ENCODE peak calls at places on chromosomes 7 and 10, in five cellular contexts. One of them, this sample, is unnamed.

GRCh38 chr10:4383683-4384082 is 442.3 kb upstream of the AKR1E2 start:
- DNase-seq in neuronal stem cell: no peak
- DNase-seq in H9: no peak
- DNase-seq in H1: no peak
- DNase-seq in mesenchymal stem cell: peak; percentile 45
- DNase-seq in this sample: no peak

GRCh38 chr10:30999084-30999712 is 32.5 kb downstream of the ZNF438 start:
- DNase-seq in H9: no peak
- DNase-seq in neuronal stem cell: no peak
- DNase-seq in mesenchymal stem cell: peak; percentile 81
- DNase-seq in H1: no peak
- DNase-seq in this sample: no peak

GRCh38 chr10:119153661-119154060 is 11.9 kb downstream of the SFXN4 start:
- DNase-seq in H1: no peak
- DNase-seq in mesenchymal stem cell: no peak
- DNase-seq in neuronal stem cell: no peak
- DNase-seq in H9: no peak
- DNase-seq in this sample: no peak

GRCh38 chr10:7513455-7513854 is 102.6 kb upstream of the SFMBT2 start:
- DNase-seq in H1: no peak
- DNase-seq in mesenchymal stem cell: no peak
- DNase-seq in H9: no peak
- DNase-seq in neuronal stem cell: no peak
- DNase-seq in this sample: no peak

GRCh38 chr7:42964849-42965805 is 33.0 kb downstream of the MRPL32 start:
- DNase-seq in neuronal stem cell: no peak
- DNase-seq in H9: no peak
- DNase-seq in H1: no peak
- DNase-seq in mesenchymal stem cell: peak; percentile 65
- DNase-seq in this sample: peak; percentile 96

GRCh38 chr10:688621-689426 is 644 bp downstream of the DIP2C start:
- DNase-seq in mesenchymal stem cell: peak; percentile 67
- DNase-seq in H1: peak; percentile 68
- DNase-seq in neuronal stem cell: peak; percentile 36
- DNase-seq in H9: no peak
- DNase-seq in this sample: peak; percentile 56

GRCh38 chr7:46939089-46939488 is 642.8 kb downstream of the TNS3 start:
- DNase-seq in H1: no peak
- DNase-seq in H9: no peak
- DNase-seq in neuronal stem cell: no peak
- DNase-seq in mesenchymal stem cell: no peak
- DNase-seq in this sample: no peak

GRCh38 chr10:3190817-3191216 is 18.2 kb upstream of the PITRM1 start:
- DNase-seq in H9: no peak
- DNase-seq in mesenchymal stem cell: no peak
- DNase-seq in neuronal stem cell: no peak
- DNase-seq in H1: no peak
- DNase-seq in this sample: no peak

GRCh38 chr7:65238785-65239184 is 134.9 kb upstream of the ZNF92 start:
- DNase-seq in H1: peak; percentile 46
- DNase-seq in mesenchymal stem cell: no peak
- DNase-seq in neuronal stem cell: no peak
- DNase-seq in H9: no peak
- DNase-seq in this sample: no peak

GRCh38 chr10:103481974-103482531 is 3.0 kb upstream of the CALHM3 start:
- DNase-seq in neuronal stem cell: no peak
- DNase-seq in mesenchymal stem cell: peak; percentile 74
- DNase-seq in H1: no peak
- DNase-seq in H9: no peak
- DNase-seq in this sample: peak; percentile 71

GRCh38 chr10:71367279-71367678 is 29.4 kb upstream of the CDH23 start:
- DNase-seq in H9: no peak
- DNase-seq in mesenchymal stem cell: no peak
- DNase-seq in H1: no peak
- DNase-seq in neuronal stem cell: no peak
- DNase-seq in this sample: no peak

GRCh38 chr10:132876131-132876860 is 66.1 kb downstream of the CFAP46 start:
- DNase-seq in H1: no peak
- DNase-seq in mesenchymal stem cell: no peak
- DNase-seq in neuronal stem cell: no peak
- DNase-seq in H9: no peak
- DNase-seq in this sample: no peak

GRCh38 chr10:43355749-43356371 is 15.6 kb upstream of the FXYD4 start:
- DNase-seq in H9: no peak
- DNase-seq in H1: no peak
- DNase-seq in neuronal stem cell: no peak
- DNase-seq in mesenchymal stem cell: no peak
- DNase-seq in this sample: peak; percentile 26

GRCh38 chr10:82419981-82420380 is 545.0 kb downstream of the NRG3 start:
- DNase-seq in H9: no peak
- DNase-seq in mesenchymal stem cell: no peak
- DNase-seq in neuronal stem cell: no peak
- DNase-seq in H1: no peak
- DNase-seq in this sample: no peak

GRCh38 chr10:43131256-43131655 is 7.0 kb upstream of the CSGALNACT2 start:
- DNase-seq in H1: no peak
- DNase-seq in mesenchymal stem cell: no peak
- DNase-seq in neuronal stem cell: no peak
- DNase-seq in H9: peak; percentile 4
- DNase-seq in this sample: no peak

GRCh38 chr7:75687246-75688088 is 51.3 kb downstream of the HIP1 start:
- DNase-seq in H1: no peak
- DNase-seq in neuronal stem cell: no peak
- DNase-seq in mesenchymal stem cell: no peak
- DNase-seq in H9: no peak
- DNase-seq in this sample: no peak

GRCh38 chr10:73956476-73957338 is 41.2 kb upstream of the VCL start:
- DNase-seq in neuronal stem cell: no peak
- DNase-seq in mesenchymal stem cell: peak; percentile 61
- DNase-seq in H1: no peak
- DNase-seq in H9: no peak
- DNase-seq in this sample: no peak

GRCh38 chr7:120064565-120064964 is 208.4 kb upstream of the KCND2 start:
- DNase-seq in neuronal stem cell: no peak
- DNase-seq in mesenchymal stem cell: peak; percentile 70
- DNase-seq in H1: no peak
- DNase-seq in H9: no peak
- DNase-seq in this sample: no peak

GRCh38 chr10:44650576-44651394 is 260.4 kb upstream of the TMEM72 start:
- DNase-seq in H1: no peak
- DNase-seq in mesenchymal stem cell: no peak
- DNase-seq in H9: no peak
- DNase-seq in neuronal stem cell: no peak
- DNase-seq in this sample: no peak

GRCh38 chr10:5547684-5547933 is 22.8 kb downstream of the CALML3 start:
- DNase-seq in H1: no peak
- DNase-seq in neuronal stem cell: no peak
- DNase-seq in H9: no peak
- DNase-seq in mesenchymal stem cell: no peak
- DNase-seq in this sample: no peak

GRCh38 chr10:67520924-67521520 is 175.0 kb downstream of the CTNNA3 start:
- DNase-seq in mesenchymal stem cell: peak; percentile 42
- DNase-seq in neuronal stem cell: peak; percentile 58
- DNase-seq in H1: peak; percentile 51
- DNase-seq in H9: peak; percentile 42
- DNase-seq in this sample: peak; percentile 64

GRCh38 chr10:61350794-61351193 is 102.4 kb downstream of the TMEM26 start:
- DNase-seq in neuronal stem cell: no peak
- DNase-seq in H1: no peak
- DNase-seq in H9: no peak
- DNase-seq in mesenchymal stem cell: no peak
- DNase-seq in this sample: no peak

GRCh38 chr10:121232494-121232893 is 365.8 kb downstream of the FGFR2 start:
- DNase-seq in mesenchymal stem cell: no peak
- DNase-seq in H9: no peak
- DNase-seq in H1: no peak
- DNase-seq in neuronal stem cell: no peak
- DNase-seq in this sample: no peak

GRCh38 chr7:105001652-105002184 is 12.3 kb upstream of the KMT2E start:
- DNase-seq in mesenchymal stem cell: no peak
- DNase-seq in neuronal stem cell: no peak
- DNase-seq in H1: no peak
- DNase-seq in H9: no peak
- DNase-seq in this sample: no peak

GRCh38 chr10:130177250-130177649 is 41.1 kb downstream of the GLRX3 start:
- DNase-seq in H9: no peak
- DNase-seq in neuronal stem cell: no peak
- DNase-seq in H1: no peak
- DNase-seq in mesenchymal stem cell: no peak
- DNase-seq in this sample: no peak

GRCh38 chr10:30639946-30640786 is 10.6 kb upstream of the LYZL2 start:
- DNase-seq in neuronal stem cell: peak; percentile 53
- DNase-seq in H9: no peak
- DNase-seq in H1: no peak
- DNase-seq in mesenchymal stem cell: peak; percentile 62
- DNase-seq in this sample: peak; percentile 60

GRCh38 chr7:47896809-47897423 is 51.4 kb downstream of the PKD1L1 start:
- DNase-seq in mesenchymal stem cell: no peak
- DNase-seq in H9: no peak
- DNase-seq in H1: no peak
- DNase-seq in neuronal stem cell: no peak
- DNase-seq in this sample: peak; percentile 92

GRCh38 chr7:92159-92767 is 100.1 kb upstream of the FAM20C start:
- DNase-seq in H9: no peak
- DNase-seq in neuronal stem cell: peak; percentile 72
- DNase-seq in mesenchymal stem cell: no peak
- DNase-seq in H1: peak; percentile 37
- DNase-seq in this sample: peak; percentile 31

GRCh38 chr7:90111-91063 is 102.0 kb upstream of the FAM20C start:
- DNase-seq in neuronal stem cell: no peak
- DNase-seq in H9: no peak
- DNase-seq in H1: peak; percentile 37
- DNase-seq in mesenchymal stem cell: peak; percentile 93
- DNase-seq in this sample: no peak

GRCh38 chr7:92888-93672 is 99.3 kb upstream of the FAM20C start:
- DNase-seq in mesenchymal stem cell: no peak
- DNase-seq in H9: no peak
- DNase-seq in H1: no peak
- DNase-seq in neuronal stem cell: no peak
- DNase-seq in this sample: no peak

GRCh38 chr7:88927-89921 is 103.1 kb upstream of the FAM20C start:
- DNase-seq in H9: no peak
- DNase-seq in mesenchymal stem cell: peak; percentile 95
- DNase-seq in neuronal stem cell: no peak
- DNase-seq in H1: peak; percentile 45
- DNase-seq in this sample: no peak

GRCh38 chr7:91396-92158 is 100.8 kb upstream of the FAM20C start:
- DNase-seq in mesenchymal stem cell: no peak
- DNase-seq in H9: no peak
- DNase-seq in neuronal stem cell: no peak
- DNase-seq in H1: peak; percentile 44
- DNase-seq in this sample: no peak
- H3K4ac ChIP-seq in mesenchymal stem cell: peak overlapping the region; percentile 61
- H3K4ac ChIP-seq in H9: no peak overlapping the region
- H3K4ac ChIP-seq in neuronal stem cell: no peak overlapping the region
- H3K4ac ChIP-seq in H1: peak overlapping the region; percentile 92
- H3K4ac ChIP-seq in this sample: no peak overlapping the region

DNA sequence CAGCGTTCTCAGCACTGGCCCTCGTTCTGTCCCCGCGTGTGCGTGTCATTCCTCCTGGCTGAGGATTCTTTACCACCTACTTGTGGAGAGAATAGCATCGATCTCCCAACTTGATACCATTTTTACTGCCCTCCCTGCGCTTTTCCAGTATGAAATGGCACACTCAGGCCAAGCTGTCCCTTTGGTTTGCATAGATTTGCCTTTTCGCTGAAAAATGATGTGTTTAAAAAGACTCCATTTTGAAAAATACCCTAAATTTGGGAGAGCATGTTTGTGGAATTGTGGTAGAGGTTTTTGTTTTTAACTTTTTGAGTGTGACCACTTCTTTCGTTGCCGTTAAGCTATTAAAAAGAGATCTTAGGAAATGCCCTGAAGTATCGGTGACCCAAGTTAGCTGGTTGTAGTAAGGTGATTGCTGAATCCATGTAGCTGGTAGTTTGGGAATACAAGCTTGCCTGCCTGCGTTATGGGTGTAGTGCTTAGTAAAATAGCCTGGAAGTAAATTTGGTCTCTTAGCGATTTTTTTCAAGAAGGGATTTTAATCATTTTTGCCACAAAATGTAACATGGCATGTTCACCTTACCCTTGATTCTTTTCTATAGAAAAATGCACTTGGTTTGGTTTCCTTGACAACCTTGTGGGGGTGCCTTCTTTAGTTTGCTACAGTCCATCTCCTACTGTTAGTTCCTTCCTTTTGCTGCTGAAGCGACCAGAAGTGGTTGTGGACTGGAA is 998 bp downstream of the ACTR3B start:
- DNase-seq in H9: no peak
- DNase-seq in mesenchymal stem cell: peak; percentile 6
- DNase-seq in neuronal stem cell: no peak
- DNase-seq in H1: no peak
- DNase-seq in this sample: peak; percentile 38
- H3K23ac ChIP-seq in H9: no peak overlapping the region
- H3K23ac ChIP-seq in mesenchymal stem cell: no peak overlapping the region
- H3K23ac ChIP-seq in neuronal stem cell: no peak overlapping the region
- H3K23ac ChIP-seq in H1: no peak overlapping the region
- H3K23ac ChIP-seq in this sample: peak overlapping the region; percentile 11

GRCh38 chr10:125049216-125049903 is 107.4 kb downstream of the ZRANB1 start:
- DNase-seq in H1: no peak
- DNase-seq in mesenchymal stem cell: no peak
- DNase-seq in neuronal stem cell: no peak
- DNase-seq in H9: no peak
- DNase-seq in this sample: no peak
- H3K4ac ChIP-seq in H1: no peak overlapping the region
- H3K4ac ChIP-seq in mesenchymal stem cell: no peak overlapping the region
- H3K4ac ChIP-seq in neuronal stem cell: no peak overlapping the region
- H3K4ac ChIP-seq in H9: no peak overlapping the region
- H3K4ac ChIP-seq in this sample: no peak overlapping the region

GRCh38 chr10:91766676-91767075 is 31.6 kb upstream of the TNKS2 start:
- DNase-seq in neuronal stem cell: no peak
- DNase-seq in mesenchymal stem cell: no peak
- DNase-seq in H9: no peak
- DNase-seq in H1: no peak
- DNase-seq in this sample: no peak

GRCh38 chr10:91762878-91763277 is 35.3 kb upstream of the TNKS2 start:
- DNase-seq in mesenchymal stem cell: no peak
- DNase-seq in H1: no peak
- DNase-seq in H9: no peak
- DNase-seq in neuronal stem cell: no peak
- DNase-seq in this sample: no peak

GRCh38 chr10:91772869-91773268 is 25.4 kb upstream of the TNKS2 start:
- DNase-seq in mesenchymal stem cell: no peak
- DNase-seq in H1: no peak
- DNase-seq in neuronal stem cell: no peak
- DNase-seq in H9: no peak
- DNase-seq in this sample: no peak

GRCh38 chr10:91772461-91772860 is 25.8 kb upstream of the TNKS2 start:
- DNase-seq in neuronal stem cell: no peak
- DNase-seq in H9: no peak
- DNase-seq in mesenchymal stem cell: no peak
- DNase-seq in H1: no peak
- DNase-seq in this sample: no peak

DNA sequence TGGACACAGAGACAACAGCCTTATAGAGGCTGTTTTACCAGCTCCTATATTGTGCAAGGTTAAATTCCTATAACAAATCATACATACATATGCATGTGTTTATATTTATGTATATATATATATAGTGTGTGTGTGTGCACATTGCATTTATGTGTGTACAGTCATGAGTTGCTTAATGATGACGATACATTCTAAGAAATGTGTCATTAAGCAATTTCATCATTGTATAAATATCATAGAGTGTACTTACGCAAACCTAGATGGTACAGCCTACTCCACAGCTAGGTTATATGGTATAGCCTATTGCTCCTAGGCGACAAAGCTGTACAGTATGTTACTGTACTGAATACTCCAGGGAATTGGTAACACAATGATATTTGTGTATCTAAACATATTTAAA is 30.1 kb upstream of the TNKS2 start:
- DNase-seq in neuronal stem cell: no peak
- DNase-seq in H1: no peak
- DNase-seq in mesenchymal stem cell: no peak
- DNase-seq in H9: no peak
- DNase-seq in this sample: no peak
- H3K23ac ChIP-seq in neuronal stem cell: no peak overlapping the region
- H3K23ac ChIP-seq in H1: no peak overlapping the region
- H3K23ac ChIP-seq in mesenchymal stem cell: no peak overlapping the region
- H3K23ac ChIP-seq in H9: no peak overlapping the region
- H3K23ac ChIP-seq in this sample: no peak overlapping the region